ENCODE peak calls at places on chromosomes 3 and 15, in seven cellular contexts. W is activated naive CD4-positive, alpha-beta T cell; G is NCI-H82; A is anterior cingulate cortex; O is GM12865; U is left colon; T is effector memory CD8-positive, alpha-beta T cell. L is an unnamed sample.

GRCh38 chr3:97960561-97961275 is 11.5 kb downstream of the RIOX2 start:
- DNase-seq in W (no peak), G (no peak), A (no peak), O (no peak), U (no peak), T (no peak), L (no peak)

GRCh38 chr3:125480656-125481374 is 39.2 kb downstream of the SNX4 start:
- DNase-seq in W (no peak), G (no peak), A (no peak), O (no peak), U (no peak), T (no peak), L (no peak)

GRCh38 chr3:48338635-48339034 is 5.2 kb upstream of the SPINK8 start:
- DNase-seq in W (no peak), G (no peak), A (no peak), O (peak; percentile 2), U (no peak), T (no peak), L (no peak)

GRCh38 chr3:19070325-19070724 is 78.0 kb upstream of the KCNH8 start:
- DNase-seq in W (no peak), G (no peak), A (no peak), O (no peak), U (no peak), T (no peak), L (no peak)

GRCh38 chr3:101189786-101190185 is 130.6 kb downstream of the IMPG2 start:
- DNase-seq in W (no peak), G (no peak), A (no peak), O (no peak), U (no peak), T (no peak), L (no peak)

GRCh38 chr15:62495670-62496328 is 330.7 kb upstream of the C2CD4B start:
- DNase-seq in W (no peak), G (peak; percentile 20), A (no peak), O (no peak), U (peak; percentile 42), T (no peak), L (no peak)

GRCh38 chr3:143973352-143974021 is 1.9 kb downstream of the DIPK2A start:
- DNase-seq in W (no peak), G (peak; percentile 88), A (no peak), O (peak; percentile 13), U (no peak), T (no peak), L (peak; percentile 8)

GRCh38 chr3:123920868-123921267 is 36.7 kb upstream of the MYLK start:
- DNase-seq in W (no peak), G (no peak), A (no peak), O (no peak), U (no peak), T (no peak), L (no peak)

GRCh38 chr15:25793354-25794050 is 69.6 kb downstream of the ATP10A start:
- DNase-seq in W (no peak), G (no peak), A (no peak), O (peak; percentile 64), U (no peak), T (no peak), L (peak; percentile 50)

GRCh38 chr3:55091381-55092225 is 163.7 kb upstream of the LRTM1 start:
- DNase-seq in W (no peak), G (no peak), A (no peak), O (no peak), U (no peak), T (no peak), L (no peak)

GRCh38 chr15:101439285-101439919 is 50.1 kb downstream of the PCSK6 start:
- DNase-seq in W (no peak), G (no peak), A (no peak), O (no peak), U (no peak), T (no peak), L (no peak)

GRCh38 chr15:74343127-74343796 is 24.2 kb downstream of the CYP11A1 start:
- DNase-seq in W (no peak), G (no peak), A (no peak), O (no peak), U (no peak), T (no peak), L (no peak)

GRCh38 chr3:139762307-139762706 is 84.5 kb upstream of the NMNAT3 start:
- DNase-seq in W (no peak), G (no peak), A (no peak), O (no peak), U (no peak), T (no peak), L (no peak)

GRCh38 chr3:26840272-26840870 is 217.8 kb downstream of the LRRC3B start:
- DNase-seq in W (no peak), G (no peak), A (no peak), O (no peak), U (no peak), T (no peak), L (no peak)

GRCh38 chr3:136787226-136787793 is 31.6 kb upstream of the SLC35G2 start:
- DNase-seq in W (no peak), G (peak; percentile 47), A (no peak), O (peak; percentile 67), U (no peak), T (peak; percentile 21), L (peak; percentile 52)

GRCh38 chr3:124759666-124760401 is 29.6 kb downstream of the UMPS start:
- DNase-seq in W (no peak), G (no peak), A (no peak), O (no peak), U (no peak), T (no peak), L (no peak)

GRCh38 chr15:91961357-91961756 is 107.8 kb downstream of the SLCO3A1 start:
- DNase-seq in W (no peak), G (no peak), A (no peak), O (no peak), U (no peak), T (no peak), L (no peak)

GRCh38 chr15:32957219-32957618 is 237.3 kb downstream of the FMN1 start:
- DNase-seq in W (no peak), G (no peak), A (no peak), O (no peak), U (no peak), T (no peak), L (no peak)

GRCh38 chr3:179971280-179971679 is 65.5 kb downstream of the PEX5L start:
- DNase-seq in W (no peak), G (peak; percentile 98), A (no peak), O (no peak), U (no peak), T (no peak), L (no peak)

GRCh38 chr3:10933958-10934481 is 58.5 kb upstream of the SLC6A1 start:
- DNase-seq in W (no peak), G (no peak), A (no peak), O (no peak), U (peak; percentile 8), T (no peak), L (no peak)

GRCh38 chr3:58246148-58247051 is 8.8 kb downstream of the ABHD6 start:
- DNase-seq in W (no peak), G (no peak), A (no peak), O (no peak), U (no peak), T (no peak), L (no peak)

GRCh38 chr3:128572644-128573105 is 77.9 kb downstream of the RPN1 start:
- DNase-seq in W (no peak), G (peak; percentile 61), A (no peak), O (peak; percentile 38), U (no peak), T (peak; percentile 12), L (peak; percentile 56)

GRCh38 chr3:149330609-149331008 is 2.8 kb downstream of the TM4SF18 start:
- DNase-seq in W (no peak), G (no peak), A (no peak), O (no peak), U (no peak), T (no peak), L (no peak)

GRCh38 chr3:64815195-64815627 is 127.4 kb upstream of the ADAMTS9 start:
- DNase-seq in W (no peak), G (no peak), A (no peak), O (no peak), U (no peak), T (no peak), L (no peak)

GRCh38 chr3:149307435-149307783 is 26.0 kb downstream of the TM4SF18 start:
- DNase-seq in W (no peak), G (no peak), A (no peak), O (peak; percentile 6), U (no peak), T (no peak), L (no peak)

GRCh38 chr3:127456471-127457093 is 134.0 kb downstream of the TPRA1 start:
- DNase-seq in W (no peak), G (no peak), A (no peak), O (no peak), U (peak; percentile 35), T (no peak), L (no peak)

GRCh38 chr15:98658831-98659699 is 10.7 kb downstream of the IGF1R start:
- DNase-seq in W (no peak), G (peak; percentile 79), A (no peak), O (peak; percentile 66), U (no peak), T (peak; percentile 18), L (peak; percentile 75)

GRCh38 chr15:64894395-64895056 is 17.2 kb upstream of the ANKDD1A start:
- DNase-seq in W (peak; percentile 77), G (no peak), A (no peak), O (peak; percentile 95), U (peak; percentile 72), T (peak; percentile 77), L (peak; percentile 67)

GRCh38 chr3:127820871-127821853 is 1.2 kb downstream of the MGLL start:
- DNase-seq in W (no peak), G (no peak), A (no peak), O (peak; percentile 60), U (peak; percentile 80), T (no peak), L (peak; percentile 78)

GRCh38 chr15:62886431-62887071 is 156.0 kb upstream of the TPM1 start:
- DNase-seq in W (no peak), G (no peak), A (no peak), O (no peak), U (no peak), T (no peak), L (no peak)

GRCh38 chr3:128328546-128329458 is 137.9 kb downstream of the DNAJB8 start:
- DNase-seq in W (no peak), G (no peak), A (no peak), O (no peak), U (no peak), T (no peak), L (no peak)

GRCh38 chr15:62603757-62604156 is 438.7 kb upstream of the C2CD4B start:
- DNase-seq in W (no peak), G (no peak), A (no peak), O (no peak), U (peak; percentile 38), T (no peak), L (no peak)

GRCh38 chr15:80188293-80188692 is 35.5 kb downstream of the FAH start:
- DNase-seq in W (no peak), G (peak; percentile 82), A (no peak), O (no peak), U (no peak), T (no peak), L (no peak)

GRCh38 chr3:13951184-13951583 is 71.3 kb upstream of the WNT7A start:
- DNase-seq in W (no peak), G (peak; percentile 19), A (no peak), O (no peak), U (no peak), T (no peak), L (no peak)

L was measured in GM20000.